ENCODE peak calls at places on chromosomes 1 and 21, in six cellular contexts. D is IMR-90, O is breast epithelium, S is heart left ventricle, T is suprapubic skin, U is Peyer's patch. H is an unnamed sample. For H3K4me1, the result is how much of the 10 kb centered on the place peaks cover.

GRCh38 chr21:35738342-35738961 is 321.9 kb downstream of the SETD4 start:
- DNase-seq in D (peak), O (no peak), S (peak), T (no peak), U (no peak), H (no peak)

GRCh38 chr1:38210612-38211177 is 164.1 kb upstream of the POU3F1 start:
- DNase-seq in D (no peak), O (no peak), S (no peak), T (no peak), U (no peak), H (no peak)

GRCh38 chr1:94235189-94236020 is 2.0 kb downstream of the ARHGAP29 start:
- DNase-seq in D (no peak), O (no peak), S (no peak), T (no peak), U (no peak), H (no peak)

GRCh38 chr1:109803901-109804331 is 40.2 kb upstream of the EPS8L3 start:
- DNase-seq in D (no peak), O (peak), S (no peak), T (peak), U (peak), H (no peak)

GRCh38 chr1:239817801-239818200 is 273.9 kb upstream of the FMN2 start:
- DNase-seq in D (no peak), O (no peak), S (no peak), T (no peak), U (no peak), H (no peak)

GRCh38 chr1:242212401-242212800 is 213.5 kb upstream of the MAP1LC3C start:
- DNase-seq in D (no peak), O (no peak), S (no peak), T (no peak), U (no peak), H (no peak)

GRCh38 chr1:206581571-206581981 is 30.7 kb downstream of the EIF2D start:
- DNase-seq in D (no peak), O (no peak), S (no peak), T (no peak), U (peak), H (no peak)

GRCh38 chr21:33374080-33374873 is 28.9 kb upstream of the IFNGR2 start:
- DNase-seq in D (peak), O (no peak), S (peak), T (peak), U (peak), H (no peak)

GRCh38 chr1:31335007-31335406 is 37.9 kb downstream of the FABP3 start:
- DNase-seq in D (peak), O (no peak), S (no peak), T (no peak), U (no peak), H (no peak)

GRCh38 chr1:30760596-30761311 is 3.2 kb upstream of the LAPTM5 start:
- DNase-seq in D (no peak), O (no peak), S (no peak), T (no peak), U (no peak), H (no peak)

GRCh38 chr1:236728752-236729151 is 42.5 kb downstream of the ACTN2 start:
- DNase-seq in D (no peak), O (no peak), S (no peak), T (no peak), U (no peak), H (no peak)

GRCh38 chr1:244603498-244603897 is 49.4 kb upstream of the DESI2 start:
- DNase-seq in D (peak), O (no peak), S (no peak), T (no peak), U (no peak), H (no peak)

GRCh38 chr1:34970829-34971228 is 14.3 kb downstream of the TMEM35B start:
- DNase-seq in D (no peak), O (no peak), S (no peak), T (no peak), U (no peak), H (no peak)

GRCh38 chr1:52601976-52602327 is 219 bp upstream of the GPX7 start:
- DNase-seq in D (no peak), O (no peak), S (no peak), T (no peak), U (peak), H (no peak)

GRCh38 chr1:79422726-79423125 is 416.2 kb upstream of the ADGRL4 start:
- DNase-seq in D (no peak), O (no peak), S (no peak), T (no peak), U (no peak), H (no peak)

GRCh38 chr1:243926803-243927245 is 76.8 kb upstream of the AKT3 start:
- DNase-seq in D (peak), O (no peak), S (no peak), T (no peak), U (no peak), H (no peak)

GRCh38 chr1:229410692-229411433 is 23.0 kb downstream of the ACTA1 start:
- DNase-seq in D (peak), O (no peak), S (peak), T (no peak), U (no peak), H (no peak)

GRCh38 chr1:29311352-29312030 is 75.2 kb downstream of the PTPRU start:
- DNase-seq in D (no peak), O (no peak), S (no peak), T (no peak), U (no peak), H (no peak)

GRCh38 chr1:184223216-184223615 is 163.6 kb upstream of the C1orf21 start:
- DNase-seq in D (no peak), O (no peak), S (no peak), T (no peak), U (no peak), H (no peak)

GRCh38 chr21:39666681-39667315 is 54.1 kb downstream of the B3GALT5 start:
- DNase-seq in D (no peak), O (no peak), S (no peak), T (no peak), U (no peak), H (no peak)

GRCh38 chr21:39663742-39664492 is 51.2 kb downstream of the B3GALT5 start:
- DNase-seq in D (no peak), O (no peak), S (no peak), T (no peak), U (no peak), H (no peak)

GRCh38 chr21:39667353-39667891 is 54.7 kb downstream of the B3GALT5 start:
- DNase-seq in D (no peak), O (no peak), S (no peak), T (no peak), U (no peak), H (no peak)

GRCh38 chr21:39664586-39664985 is 51.8 kb downstream of the B3GALT5 start:
- DNase-seq in D (no peak), O (no peak), S (no peak), T (no peak), U (no peak), H (no peak)

GRCh38 chr21:39666026-39666425 is 53.3 kb downstream of the B3GALT5 start:
- DNase-seq in D (no peak), O (no peak), S (no peak), T (no peak), U (no peak), H (no peak)
- H3K4me1 ChIP-seq in D (under half), O (under half), S (under half), T (under half), U (under half), H (under half)

DNA sequence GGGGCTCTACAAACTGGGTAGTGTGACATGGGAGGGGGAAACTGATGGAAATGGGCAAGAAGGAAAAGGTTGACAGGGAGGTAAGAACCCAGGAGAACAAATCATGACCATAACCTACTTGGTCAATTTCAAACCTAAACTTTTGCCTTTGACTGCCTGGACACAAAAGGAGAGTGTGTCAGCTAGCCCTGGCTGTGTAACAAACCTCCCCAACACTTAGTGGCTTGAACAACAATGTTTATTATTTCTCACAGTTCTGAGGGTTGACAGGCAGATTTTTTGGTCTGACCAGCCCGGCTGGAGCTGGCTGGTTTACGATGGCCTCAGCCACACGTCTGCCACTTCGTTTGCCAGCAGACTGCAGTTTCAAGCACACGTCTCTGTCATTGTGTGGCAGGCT is 92.5 kb downstream of the WDR4 start:
- DNase-seq in D (no peak), O (no peak), S (no peak), T (no peak), U (no peak), H (no peak)
- H3K27ac ChIP-seq in D (no peak), O (no peak), S (no peak), T (no peak), U (no peak), H (no peak)

GRCh38 chr1:155308493-155309422 is at the start of gene FDPS:
- DNase-seq in D (peak), O (peak), S (peak), T (peak), U (peak), H (peak)
- TF ChIP-seq POLR2A in D (peak), O (peak), S (no peak), T (no peak), U (peak), H (no peak)

DNA sequence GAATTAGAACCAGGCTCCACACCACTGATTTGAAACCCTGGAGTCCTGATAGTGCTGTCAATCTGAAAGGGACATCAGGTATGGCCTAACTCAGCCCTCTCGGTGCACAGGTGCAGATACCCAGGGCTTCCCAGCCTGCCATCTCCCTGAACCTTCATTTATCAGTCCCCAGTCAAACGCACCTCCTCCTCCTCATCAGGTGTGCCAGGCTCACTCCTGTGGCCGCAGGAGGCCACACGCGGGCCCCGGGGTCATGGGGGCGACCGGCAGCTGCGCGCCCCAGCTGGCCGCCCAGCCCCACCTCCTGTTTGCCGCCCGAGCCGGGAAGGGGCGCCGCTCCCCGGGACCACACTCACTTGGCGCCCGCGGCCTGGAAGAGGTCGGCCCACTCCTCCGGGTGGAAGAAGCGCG is 543 bp downstream of the FUCA1 start:
- DNase-seq in D (no peak), O (no peak), S (peak), T (no peak), U (no peak), H (no peak)
- H3K4me1 ChIP-seq in D (under half), O (under half), S (under half), T (under half), U (under half), H (under half)

GRCh38 chr21:27648560-27648959 is 681.7 kb upstream of the ADAMTS5 start:
- DNase-seq in D (peak), O (no peak), S (no peak), T (no peak), U (no peak), H (no peak)

GRCh38 chr21:27647401-27647800 is 680.5 kb upstream of the ADAMTS5 start:
- DNase-seq in D (no peak), O (no peak), S (no peak), T (no peak), U (no peak), H (no peak)

GRCh38 chr21:27646691-27647090 is 679.8 kb upstream of the ADAMTS5 start:
- DNase-seq in D (no peak), O (no peak), S (no peak), T (no peak), U (no peak), H (no peak)

GRCh38 chr21:27649323-27649722 is 682.4 kb upstream of the ADAMTS5 start:
- DNase-seq in D (peak), O (no peak), S (no peak), T (no peak), U (no peak), H (no peak)

DNA sequence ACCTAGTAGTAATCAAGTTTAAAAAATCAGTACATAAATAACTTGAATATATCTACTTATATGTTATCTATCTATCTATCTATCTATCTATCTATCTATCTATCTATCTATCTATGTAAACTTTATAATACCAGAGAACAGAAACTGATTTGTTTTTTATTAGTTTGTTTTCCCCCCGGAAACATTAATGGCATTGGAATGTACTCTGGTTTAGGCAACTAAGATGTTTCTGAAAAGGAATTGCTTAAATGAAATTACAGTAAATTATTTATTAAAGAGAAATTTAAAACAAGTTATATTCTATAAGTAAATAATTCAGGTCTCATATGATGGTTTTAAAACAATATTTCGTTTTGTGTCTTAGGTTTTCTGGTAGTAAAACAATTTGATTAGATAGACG is 681.0 kb upstream of the ADAMTS5 start:
- DNase-seq in D (no peak), O (no peak), S (no peak), T (no peak), U (no peak), H (no peak)
- H3K27ac ChIP-seq in D (no peak), O (no peak), S (no peak), T (no peak), U (no peak), H (no peak)

GRCh38 chr1:92442351-92442750 is 44.4 kb downstream of the GFI1 start:
- DNase-seq in D (no peak), O (no peak), S (no peak), T (no peak), U (no peak), H (no peak)

GRCh38 chr1:92444351-92444750 is 42.4 kb downstream of the GFI1 start:
- DNase-seq in D (peak), O (no peak), S (no peak), T (no peak), U (no peak), H (no peak)

GRCh38 chr1:92443893-92444292 is 42.8 kb downstream of the GFI1 start:
- DNase-seq in D (no peak), O (no peak), S (no peak), T (no peak), U (no peak), H (no peak)

GRCh38 chr1:92439291-92439690 is 47.4 kb downstream of the GFI1 start:
- DNase-seq in D (no peak), O (no peak), S (no peak), T (no peak), U (no peak), H (no peak)

DNA sequence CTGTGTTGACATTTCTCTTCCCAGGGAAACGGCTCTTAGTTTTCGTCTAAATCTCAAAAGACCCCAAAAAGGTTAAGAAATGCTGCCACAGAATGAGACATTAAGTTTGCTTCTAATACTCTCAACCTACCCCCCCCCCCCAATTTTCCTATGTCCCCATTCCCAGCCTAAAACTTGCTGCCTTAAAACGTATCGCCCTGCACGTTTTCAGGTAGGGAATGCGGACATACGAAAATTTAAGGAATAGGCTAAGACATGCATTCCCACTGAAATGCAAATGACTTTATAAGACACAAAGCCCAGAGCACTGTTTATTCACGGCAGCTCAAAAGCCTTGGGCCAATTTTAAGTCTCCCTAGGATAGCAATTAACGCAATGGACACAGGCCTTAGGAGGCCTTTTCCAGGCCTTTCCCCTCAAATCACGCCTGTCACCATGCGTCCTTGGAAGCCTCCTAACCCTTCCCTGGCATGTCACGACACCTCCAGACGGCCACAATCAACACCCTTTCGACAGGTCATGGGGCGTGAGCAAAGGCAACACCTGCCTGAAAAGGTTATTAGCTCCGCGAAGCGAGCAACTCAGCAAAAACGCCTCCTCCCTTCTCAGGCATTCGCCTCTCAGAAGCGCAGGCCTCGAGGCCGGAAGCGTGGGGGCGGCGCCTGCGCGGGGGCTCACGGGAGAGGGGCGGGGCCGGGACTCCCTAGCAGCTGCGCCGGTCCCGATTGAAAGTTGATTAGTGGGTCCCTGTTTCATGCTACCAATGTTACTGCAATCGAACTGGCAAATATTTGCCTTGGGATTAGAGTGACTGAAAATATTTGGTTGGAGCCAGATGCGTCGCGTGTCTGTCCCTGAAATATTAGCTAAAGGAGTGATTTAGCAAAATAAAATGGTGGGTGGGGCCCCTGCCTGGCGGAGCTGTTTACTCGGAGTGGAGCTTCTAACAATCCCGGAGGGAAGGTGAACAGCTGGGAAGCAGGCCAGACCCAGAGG is 45.1 kb downstream of the GFI1 start:
- DNase-seq in D (no peak), O (no peak), S (no peak), T (no peak), U (peak), H (no peak)
- TF ChIP-seq POLR2A in D (no peak), O (no peak), S (no peak), T (no peak), U (no peak), H (no peak)

GRCh38 chr1:199116488-199116887 is 477.6 kb downstream of the PTPRC start:
- DNase-seq in D (no peak), O (no peak), S (no peak), T (no peak), U (no peak), H (no peak)
- H3K4me1 ChIP-seq in D (under half), O (under half), S (under half), T (under half), U (under half), H (under half)

GRCh38 chr1:221708987-221709386 is 32.9 kb downstream of the DUSP10 start:
- DNase-seq in D (peak), O (no peak), S (peak), T (no peak), U (peak), H (no peak)

GRCh38 chr1:221706862-221707582 is 34.9 kb downstream of the DUSP10 start:
- DNase-seq in D (no peak), O (no peak), S (no peak), T (no peak), U (no peak), H (no peak)

GRCh38 chr1:221709854-221710253 is 32.0 kb downstream of the DUSP10 start:
- DNase-seq in D (no peak), O (no peak), S (no peak), T (no peak), U (no peak), H (no peak)

GRCh38 chr1:221706191-221706590 is 35.7 kb downstream of the DUSP10 start:
- DNase-seq in D (no peak), O (no peak), S (no peak), T (no peak), U (no peak), H (no peak)

DNA sequence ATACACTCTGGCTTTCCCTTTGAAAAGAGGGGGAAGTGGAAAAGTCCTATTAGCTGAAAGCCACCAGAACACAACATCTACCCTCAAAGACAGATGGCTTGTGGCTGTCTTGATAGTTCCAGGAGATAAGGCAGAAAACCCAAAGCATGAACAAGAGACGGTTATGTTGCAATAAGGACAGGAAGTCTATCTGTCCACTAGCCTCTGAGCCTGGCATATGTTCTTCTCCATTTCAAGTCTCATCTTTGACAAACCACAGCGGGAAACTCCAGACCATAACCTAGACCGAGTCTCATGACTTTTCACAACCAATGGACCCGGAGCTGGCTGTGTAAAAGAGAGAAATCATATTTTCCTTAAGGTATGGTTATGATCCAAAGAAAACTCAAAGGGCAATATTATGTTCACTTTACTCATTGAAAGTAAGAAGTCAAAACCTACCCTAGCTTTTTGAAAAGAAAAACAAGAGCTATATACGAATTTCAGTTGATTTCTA is 33.8 kb downstream of the DUSP10 start:
- DNase-seq in D (no peak), O (no peak), S (no peak), T (no peak), U (peak), H (no peak)
- H3K27ac ChIP-seq in D (no peak), O (peak), S (no peak), T (peak), U (no peak), H (peak)